ENCODE peak calls at places on chromosomes 5 and 9, in six cellular contexts. One of them, this sample, is unnamed.

GRCh38 chr9:96604005-96604320 is 15.7 kb downstream of the CDC14B start:
- DNase-seq in IMR-90: no peak
- DNase-seq in PC-3: no peak
- DNase-seq in fibroblast of lung: peak; percentile 63
- DNase-seq in OCI-LY7: no peak
- DNase-seq in PC-9: no peak
- DNase-seq in this sample: peak; percentile 58

GRCh38 chr9:109001275-109001676 is 12.0 kb downstream of the CTNNAL1 start:
- DNase-seq in IMR-90: peak; percentile 93
- DNase-seq in PC-3: peak; percentile 89
- DNase-seq in fibroblast of lung: peak; percentile 95
- DNase-seq in OCI-LY7: no peak
- DNase-seq in PC-9: peak; percentile 74
- DNase-seq in this sample: peak; percentile 94

GRCh38 chr5:175214152-175214551 is 229.8 kb downstream of the DRD1 start:
- DNase-seq in IMR-90: peak; percentile 97
- DNase-seq in PC-3: peak; percentile 74
- DNase-seq in fibroblast of lung: peak; percentile 97
- DNase-seq in OCI-LY7: no peak
- DNase-seq in PC-9: peak; percentile 42
- DNase-seq in this sample: peak; percentile 95

GRCh38 chr5:118553662-118554061 is 434.7 kb downstream of the DTWD2 start:
- DNase-seq in IMR-90: peak; percentile 12
- DNase-seq in PC-3: peak; percentile 2
- DNase-seq in fibroblast of lung: peak; percentile 90
- DNase-seq in OCI-LY7: no peak
- DNase-seq in PC-9: no peak
- DNase-seq in this sample: peak; percentile 86

GRCh38 chr9:24464321-24464951 is 81.3 kb downstream of the IZUMO3 start:
- DNase-seq in IMR-90: no peak
- DNase-seq in PC-3: peak; percentile 12
- DNase-seq in fibroblast of lung: peak; percentile 74
- DNase-seq in OCI-LY7: no peak
- DNase-seq in PC-9: no peak
- DNase-seq in this sample: peak; percentile 59

GRCh38 chr5:149412783-149413476 is 33.8 kb upstream of the IL17B start:
- DNase-seq in IMR-90: no peak
- DNase-seq in PC-3: no peak
- DNase-seq in fibroblast of lung: no peak
- DNase-seq in OCI-LY7: no peak
- DNase-seq in PC-9: no peak
- DNase-seq in this sample: no peak

GRCh38 chr9:17760250-17760649 is 181.4 kb downstream of the SH3GL2 start:
- DNase-seq in IMR-90: no peak
- DNase-seq in PC-3: no peak
- DNase-seq in fibroblast of lung: no peak
- DNase-seq in OCI-LY7: no peak
- DNase-seq in PC-9: no peak
- DNase-seq in this sample: no peak

GRCh38 chr9:89732295-89732951 is 127.6 kb downstream of the GADD45G start:
- DNase-seq in IMR-90: no peak
- DNase-seq in PC-3: peak; percentile 25
- DNase-seq in fibroblast of lung: no peak
- DNase-seq in OCI-LY7: no peak
- DNase-seq in PC-9: no peak
- DNase-seq in this sample: no peak

GRCh38 chr5:35205606-35206005 is 24.7 kb downstream of the PRLR start:
- DNase-seq in IMR-90: no peak
- DNase-seq in PC-3: no peak
- DNase-seq in fibroblast of lung: no peak
- DNase-seq in OCI-LY7: no peak
- DNase-seq in PC-9: no peak
- DNase-seq in this sample: no peak

GRCh38 chr9:63817622-63818518 is 1467.1 kb downstream of the FOXD4L5 start:
- DNase-seq in IMR-90: peak; percentile 8
- DNase-seq in PC-3: no peak
- DNase-seq in fibroblast of lung: peak; percentile 18
- DNase-seq in OCI-LY7: peak; percentile 49
- DNase-seq in PC-9: peak; percentile 44
- DNase-seq in this sample: peak; percentile 9

GRCh38 chr9:81819859-81820546 is 108.2 kb upstream of the SPATA31D4 start:
- DNase-seq in IMR-90: peak; percentile 35
- DNase-seq in PC-3: no peak
- DNase-seq in fibroblast of lung: peak; percentile 71
- DNase-seq in OCI-LY7: no peak
- DNase-seq in PC-9: no peak
- DNase-seq in this sample: peak; percentile 67

GRCh38 chr9:136799854-136800657 is 3.9 kb downstream of the CCDC183 start:
- DNase-seq in IMR-90: peak; percentile 24
- DNase-seq in PC-3: peak; percentile 78
- DNase-seq in fibroblast of lung: peak; percentile 42
- DNase-seq in OCI-LY7: peak; percentile 84
- DNase-seq in PC-9: peak; percentile 81
- DNase-seq in this sample: no peak

GRCh38 chr9:113472199-113472598 is 8.7 kb downstream of the RGS3 start:
- DNase-seq in IMR-90: no peak
- DNase-seq in PC-3: no peak
- DNase-seq in fibroblast of lung: no peak
- DNase-seq in OCI-LY7: no peak
- DNase-seq in PC-9: no peak
- DNase-seq in this sample: no peak

GRCh38 chr9:14312721-14313377 is 1.1 kb downstream of the NFIB start:
- DNase-seq in IMR-90: no peak
- DNase-seq in PC-3: peak; percentile 22
- DNase-seq in fibroblast of lung: peak; percentile 55
- DNase-seq in OCI-LY7: no peak
- DNase-seq in PC-9: no peak
- DNase-seq in this sample: no peak

GRCh38 chr9:98191615-98192502 is 578 bp downstream of the CORO2A start:
- DNase-seq in IMR-90: no peak
- DNase-seq in PC-3: peak; percentile 9
- DNase-seq in fibroblast of lung: no peak
- DNase-seq in OCI-LY7: peak; percentile 26
- DNase-seq in PC-9: no peak
- DNase-seq in this sample: no peak

GRCh38 chr5:54013556-54014157 is 296.7 kb downstream of the ARL15 start:
- DNase-seq in IMR-90: peak; percentile 90
- DNase-seq in PC-3: peak; percentile 60
- DNase-seq in fibroblast of lung: peak; percentile 89
- DNase-seq in OCI-LY7: no peak
- DNase-seq in PC-9: peak; percentile 57
- DNase-seq in this sample: peak; percentile 85

GRCh38 chr5:32916648-32917047 is 205.5 kb downstream of the NPR3 start:
- DNase-seq in IMR-90: peak; percentile 52
- DNase-seq in PC-3: peak; percentile 80
- DNase-seq in fibroblast of lung: peak; percentile 29
- DNase-seq in OCI-LY7: no peak
- DNase-seq in PC-9: no peak
- DNase-seq in this sample: peak; percentile 13

GRCh38 chr9:93079371-93079770 is 16.6 kb upstream of the CARD19 start:
- DNase-seq in IMR-90: no peak
- DNase-seq in PC-3: no peak
- DNase-seq in fibroblast of lung: no peak
- DNase-seq in OCI-LY7: no peak
- DNase-seq in PC-9: no peak
- DNase-seq in this sample: no peak

GRCh38 chr5:9348296-9348996 is 197.4 kb downstream of the SEMA5A start:
- DNase-seq in IMR-90: peak; percentile 50
- DNase-seq in PC-3: peak; percentile 98
- DNase-seq in fibroblast of lung: peak; percentile 94
- DNase-seq in OCI-LY7: no peak
- DNase-seq in PC-9: peak; percentile 94
- DNase-seq in this sample: peak; percentile 94

GRCh38 chr5:343461-344401 is 22.2 kb downstream of the AHRR start:
- DNase-seq in IMR-90: peak; percentile 73
- DNase-seq in PC-3: peak; percentile 34
- DNase-seq in fibroblast of lung: peak; percentile 70
- DNase-seq in OCI-LY7: no peak
- DNase-seq in PC-9: no peak
- DNase-seq in this sample: peak; percentile 55

GRCh38 chr9:38445154-38446043 is 21.1 kb upstream of the IGFBPL1 start:
- DNase-seq in IMR-90: no peak
- DNase-seq in PC-3: no peak
- DNase-seq in fibroblast of lung: no peak
- DNase-seq in OCI-LY7: peak; percentile 1
- DNase-seq in PC-9: no peak
- DNase-seq in this sample: no peak

GRCh38 chr9:38441347-38442085 is 17.3 kb upstream of the IGFBPL1 start:
- DNase-seq in IMR-90: no peak
- DNase-seq in PC-3: no peak
- DNase-seq in fibroblast of lung: no peak
- DNase-seq in OCI-LY7: no peak
- DNase-seq in PC-9: no peak
- DNase-seq in this sample: no peak

GRCh38 chr9:38442473-38443096 is 18.3 kb upstream of the IGFBPL1 start:
- DNase-seq in IMR-90: no peak
- DNase-seq in PC-3: no peak
- DNase-seq in fibroblast of lung: no peak
- DNase-seq in OCI-LY7: no peak
- DNase-seq in PC-9: no peak
- DNase-seq in this sample: no peak

GRCh38 chr9:38443597-38443996 is 19.3 kb upstream of the IGFBPL1 start:
- DNase-seq in IMR-90: no peak
- DNase-seq in PC-3: peak; percentile 23
- DNase-seq in fibroblast of lung: peak; percentile 10
- DNase-seq in OCI-LY7: no peak
- DNase-seq in PC-9: peak; percentile 36
- DNase-seq in this sample: no peak

DNA sequence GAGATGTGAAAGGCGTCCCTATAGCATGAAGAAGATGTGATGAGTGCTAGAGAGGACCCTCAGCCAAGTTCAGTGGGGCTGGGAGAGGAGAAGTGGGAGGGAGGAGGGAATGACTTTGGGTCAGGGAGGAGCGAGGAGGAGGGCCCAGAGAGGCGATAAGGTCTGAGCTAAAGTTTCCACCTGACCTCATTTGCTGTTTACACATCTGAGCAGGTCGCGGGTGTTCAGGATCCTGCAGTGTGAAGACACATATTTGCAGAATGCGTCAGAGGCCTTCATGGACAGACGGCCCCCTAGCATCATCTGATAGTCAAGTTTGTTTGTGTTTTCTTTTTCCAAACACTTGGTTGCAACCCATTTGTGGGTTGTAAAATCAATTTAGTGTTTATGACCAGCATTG is 18.9 kb upstream of the IGFBPL1 start:
- DNase-seq in IMR-90: peak; percentile 16
- DNase-seq in PC-3: peak; percentile 70
- DNase-seq in fibroblast of lung: peak; percentile 31
- DNase-seq in OCI-LY7: no peak
- DNase-seq in PC-9: peak; percentile 59
- DNase-seq in this sample: no peak
- TF ChIP-seq CTCF in IMR-90: no peak
- TF ChIP-seq CTCF in PC-3: no peak
- TF ChIP-seq CTCF in fibroblast of lung: no peak
- TF ChIP-seq CTCF in OCI-LY7: no peak
- TF ChIP-seq CTCF in PC-9: no peak
- TF ChIP-seq CTCF in this sample: no peak

GRCh38 chr5:141547488-141547887 is 58.6 kb downstream of the PCDHGC5 start:
- DNase-seq in IMR-90: peak; percentile 61
- DNase-seq in PC-3: no peak
- DNase-seq in fibroblast of lung: peak; percentile 44
- DNase-seq in OCI-LY7: peak; percentile 39
- DNase-seq in PC-9: no peak
- DNase-seq in this sample: peak; percentile 35
- H3K36me3 ChIP-seq in IMR-90: peaks cover 4% of the 10 kb centered on the region
- H3K36me3 ChIP-seq in PC-3: peaks cover 49% of the 10 kb centered on the region
- H3K36me3 ChIP-seq in fibroblast of lung: no peaks in the 10 kb centered on the region
- H3K36me3 ChIP-seq in OCI-LY7: peaks cover 71% of the 10 kb centered on the region
- H3K36me3 ChIP-seq in PC-9: peaks cover 25% of the 10 kb centered on the region
- H3K36me3 ChIP-seq in this sample: peaks cover 4% of the 10 kb centered on the region

GRCh38 chr5:75037106-75037505 is 15.3 kb downstream of the GCNT4 start:
- DNase-seq in IMR-90: peak; percentile 93
- DNase-seq in PC-3: peak; percentile 95
- DNase-seq in fibroblast of lung: peak; percentile 84
- DNase-seq in OCI-LY7: no peak
- DNase-seq in PC-9: peak; percentile 99
- DNase-seq in this sample: peak; percentile 76

GRCh38 chr5:75031366-75031765 is 21.0 kb downstream of the GCNT4 start:
- DNase-seq in IMR-90: no peak
- DNase-seq in PC-3: no peak
- DNase-seq in fibroblast of lung: no peak
- DNase-seq in OCI-LY7: no peak
- DNase-seq in PC-9: no peak
- DNase-seq in this sample: no peak

DNA sequence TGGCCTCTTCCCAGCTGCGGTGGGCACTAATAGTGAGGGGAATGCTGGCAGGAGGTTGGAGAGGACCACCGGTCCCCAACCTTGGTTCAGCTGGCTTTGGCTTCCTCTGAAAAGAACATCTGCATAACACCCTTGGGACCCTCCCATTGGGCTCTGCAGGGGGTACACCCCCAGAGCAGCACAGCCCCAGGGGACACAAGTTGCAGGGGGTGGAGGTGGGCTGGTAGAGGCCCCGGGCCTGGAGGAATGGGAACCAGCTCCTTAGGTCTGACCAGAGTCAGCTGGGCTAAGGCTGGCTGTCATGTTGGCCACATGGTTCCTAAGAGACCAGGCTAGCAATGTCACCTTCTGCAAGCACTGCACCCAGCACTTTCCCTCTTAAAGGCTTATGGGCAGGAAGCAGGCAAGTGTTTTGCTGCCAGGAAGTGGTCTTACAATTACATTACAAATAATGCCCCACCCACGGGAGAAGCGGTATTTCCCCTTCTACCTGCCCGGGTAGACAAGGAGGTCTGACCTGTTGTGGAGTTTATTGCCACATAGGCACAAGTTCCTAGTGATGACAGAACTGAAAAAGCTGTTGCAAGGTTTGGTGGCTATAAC is 18.1 kb downstream of the GCNT4 start:
- DNase-seq in IMR-90: no peak
- DNase-seq in PC-3: peak; percentile 68
- DNase-seq in fibroblast of lung: no peak
- DNase-seq in OCI-LY7: no peak
- DNase-seq in PC-9: peak; percentile 96
- DNase-seq in this sample: no peak
- H3K4me2 ChIP-seq in IMR-90: no peak overlapping the region
- H3K4me2 ChIP-seq in PC-3: peak overlapping the region; percentile 37
- H3K4me2 ChIP-seq in fibroblast of lung: no peak overlapping the region
- H3K4me2 ChIP-seq in OCI-LY7: no peak overlapping the region
- H3K4me2 ChIP-seq in PC-9: peak overlapping the region; percentile 28
- H3K4me2 ChIP-seq in this sample: no peak overlapping the region

GRCh38 chr5:31851290-31851689 is 212.4 kb downstream of the PDZD2 start:
- DNase-seq in IMR-90: no peak
- DNase-seq in PC-3: no peak
- DNase-seq in fibroblast of lung: no peak
- DNase-seq in OCI-LY7: no peak
- DNase-seq in PC-9: no peak
- DNase-seq in this sample: no peak

GRCh38 chr5:31853398-31854135 is 214.6 kb downstream of the PDZD2 start:
- DNase-seq in IMR-90: no peak
- DNase-seq in PC-3: peak; percentile 30
- DNase-seq in fibroblast of lung: no peak
- DNase-seq in OCI-LY7: no peak
- DNase-seq in PC-9: no peak
- DNase-seq in this sample: no peak

GRCh38 chr5:31854181-31854624 is 215.3 kb downstream of the PDZD2 start:
- DNase-seq in IMR-90: peak; percentile 26
- DNase-seq in PC-3: peak; percentile 81
- DNase-seq in fibroblast of lung: peak; percentile 87
- DNase-seq in OCI-LY7: no peak
- DNase-seq in PC-9: no peak
- DNase-seq in this sample: peak; percentile 80

GRCh38 chr5:31855527-31855862 is 216.6 kb downstream of the PDZD2 start:
- DNase-seq in IMR-90: no peak
- DNase-seq in PC-3: no peak
- DNase-seq in fibroblast of lung: no peak
- DNase-seq in OCI-LY7: no peak
- DNase-seq in PC-9: no peak
- DNase-seq in this sample: no peak

GRCh38 chr5:31854625-31855526 is 215.9 kb downstream of the PDZD2 start:
- DNase-seq in IMR-90: no peak
- DNase-seq in PC-3: peak; percentile 79
- DNase-seq in fibroblast of lung: peak; percentile 71
- DNase-seq in OCI-LY7: no peak
- DNase-seq in PC-9: no peak
- DNase-seq in this sample: peak; percentile 47
- TF ChIP-seq CTCF in IMR-90: no peak
- TF ChIP-seq CTCF in PC-3: peak; percentile 72
- TF ChIP-seq CTCF in fibroblast of lung: peak; percentile 26
- TF ChIP-seq CTCF in OCI-LY7: no peak
- TF ChIP-seq CTCF in PC-9: no peak
- TF ChIP-seq CTCF in this sample: peak; percentile 15